ENCODE peak calls at places on chromosomes 4 and X, in five cellular contexts. W, Q, I, M and E are unnamed samples.

GRCh38 chrX:19906293-19906692 is 18.9 kb upstream of the SH3KBP1 start:
- DNase-seq in Q (no peak), W (no peak), M (no peak), I (no peak), E (no peak)

GRCh38 chr4:8332891-8333331 is 63.4 kb downstream of the HTRA3 start:
- DNase-seq in M (no peak), Q (no peak), I (no peak), W (no peak), E (no peak)

GRCh38 chr4:103904126-103904525 is 184.3 kb upstream of the TACR3 start:
- DNase-seq in W (no peak), M (no peak), I (no peak), Q (no peak), E (no peak)

GRCh38 chr4:89356086-89356485 is 48.5 kb upstream of the GPRIN3 start:
- DNase-seq in Q (no peak), W (no peak), M (no peak), I (no peak), E (no peak)

GRCh38 chr4:78200004-78200403 is 142.9 kb downstream of the FRAS1 start:
- DNase-seq in W (no peak), M (no peak), I (no peak), Q (no peak), E (no peak)

GRCh38 chrX:24506082-24506481 is 41.0 kb downstream of the PDK3 start:
- DNase-seq in Q (no peak), W (no peak), M (no peak), I (no peak), E (peak)

GRCh38 chr4:105135746-105136145 is 10.9 kb upstream of the TET2 start:
- DNase-seq in M (no peak), Q (no peak), I (no peak), W (no peak), E (peak)

GRCh38 chr4:40986375-40986774 is 228.0 kb downstream of the APBB2 start:
- DNase-seq in Q (no peak), M (no peak), W (no peak), I (no peak), E (no peak)

GRCh38 chr4:139030614-139031235 is 15.1 kb downstream of the NOCT start:
- DNase-seq in Q (peak), I (peak), M (peak), W (peak), E (peak)

GRCh38 chr4:142408003-142408441 is 438.1 kb downstream of the INPP4B start:
- DNase-seq in W (peak), I (no peak), M (no peak), Q (no peak), E (peak)

GRCh38 chr4:20698382-20698781 is 1.9 kb upstream of the PACRGL start:
- DNase-seq in Q (no peak), M (no peak), I (no peak), W (no peak), E (peak)

GRCh38 chr4:48509543-48509942 is 19.5 kb downstream of the ZAR1 start:
- DNase-seq in W (no peak), I (no peak), M (no peak), Q (no peak), E (no peak)

GRCh38 chr4:182343435-182343834 is 100.2 kb downstream of the TENM3 start:
- DNase-seq in I (no peak), Q (no peak), W (no peak), M (no peak), E (no peak)

GRCh38 chrX:148530464-148531077 is 30.2 kb downstream of the AFF2 start:
- DNase-seq in W (no peak), Q (no peak), M (no peak), I (peak), E (peak)

GRCh38 chrX:131812847-131813825 is 210.0 kb upstream of the STK26 start:
- DNase-seq in W (peak), M (no peak), I (peak), Q (peak), E (no peak)

GRCh38 chr4:168832746-168833575 is 177.1 kb downstream of the CBR4 start:
- DNase-seq in W (peak), M (peak), I (no peak), Q (no peak), E (peak)

GRCh38 chr4:5711479-5712184 is 631 bp downstream of the EVC start:
- DNase-seq in I (peak), M (peak), W (peak), Q (no peak), E (peak)

GRCh38 chrX:148659481-148659880 is 159.1 kb downstream of the AFF2 start:
- DNase-seq in W (no peak), Q (no peak), M (no peak), I (no peak), E (peak)

GRCh38 chr4:102869569-102870227 is 906 bp downstream of the CISD2 start:
- DNase-seq in M (no peak), I (no peak), Q (no peak), W (no peak), E (no peak)

GRCh38 chr4:104989363-104989762 is 157.3 kb upstream of the TET2 start:
- DNase-seq in M (no peak), W (no peak), I (peak), Q (no peak), E (peak)

GRCh38 chrX:104084534-104085277 is 8.7 kb upstream of the TMSB15C start:
- DNase-seq in W (no peak), Q (no peak), M (no peak), I (no peak), E (no peak)

GRCh38 chrX:107541244-107541643 is 87.1 kb upstream of the PRPS1 start:
- DNase-seq in W (no peak), I (no peak), M (no peak), Q (no peak), E (no peak)

GRCh38 chr4:152045781-152046571 is 285.2 kb upstream of the GATB start:
- DNase-seq in W (peak), I (peak), M (no peak), Q (no peak), E (peak)

GRCh38 chr4:6885953-6886557 is 23.6 kb upstream of the TBC1D14 start:
- DNase-seq in Q (peak), I (peak), W (no peak), M (peak), E (peak)

GRCh38 chr4:1531683-1532548 is 125.7 kb upstream of the NKX1-1 start:
- DNase-seq in Q (no peak), M (no peak), W (no peak), I (no peak), E (no peak)

GRCh38 chr4:183903021-183903760 is 1.9 kb upstream of the STOX2 start:
- DNase-seq in I (no peak), M (no peak), W (no peak), Q (no peak), E (no peak)

GRCh38 chr4:87985097-87985886 is 9.8 kb downstream of the SPP1 start:
- DNase-seq in M (peak), W (peak), Q (no peak), I (peak), E (peak)

GRCh38 chr4:169741569-169741968 is 16.2 kb downstream of the HPF1 start:
- DNase-seq in M (no peak), I (no peak), Q (no peak), W (no peak), E (no peak)

GRCh38 chr4:22471999-22472434 is 43.8 kb downstream of the ADGRA3 start:
- DNase-seq in I (no peak), Q (no peak), M (no peak), W (no peak), E (peak)

GRCh38 chr4:114025176-114025777 is 45.8 kb upstream of the ARSJ start:
- DNase-seq in W (no peak), Q (no peak), I (no peak), M (no peak), E (no peak)

GRCh38 chr4:159290321-159291030 is 187.6 kb downstream of the RAPGEF2 start:
- DNase-seq in Q (no peak), W (no peak), I (no peak), M (no peak), E (no peak)

GRCh38 chr4:159291176-159291575 is 188.3 kb downstream of the RAPGEF2 start:
- DNase-seq in Q (no peak), W (no peak), M (no peak), I (no peak), E (no peak)

GRCh38 chr4:159289682-159290081 is 186.8 kb downstream of the RAPGEF2 start:
- DNase-seq in Q (no peak), M (no peak), W (no peak), I (no peak), E (no peak)

GRCh38 chr4:159296061-159296460 is 193.2 kb downstream of the RAPGEF2 start:
- DNase-seq in I (no peak), W (no peak), Q (no peak), M (no peak), E (no peak)

DNA sequence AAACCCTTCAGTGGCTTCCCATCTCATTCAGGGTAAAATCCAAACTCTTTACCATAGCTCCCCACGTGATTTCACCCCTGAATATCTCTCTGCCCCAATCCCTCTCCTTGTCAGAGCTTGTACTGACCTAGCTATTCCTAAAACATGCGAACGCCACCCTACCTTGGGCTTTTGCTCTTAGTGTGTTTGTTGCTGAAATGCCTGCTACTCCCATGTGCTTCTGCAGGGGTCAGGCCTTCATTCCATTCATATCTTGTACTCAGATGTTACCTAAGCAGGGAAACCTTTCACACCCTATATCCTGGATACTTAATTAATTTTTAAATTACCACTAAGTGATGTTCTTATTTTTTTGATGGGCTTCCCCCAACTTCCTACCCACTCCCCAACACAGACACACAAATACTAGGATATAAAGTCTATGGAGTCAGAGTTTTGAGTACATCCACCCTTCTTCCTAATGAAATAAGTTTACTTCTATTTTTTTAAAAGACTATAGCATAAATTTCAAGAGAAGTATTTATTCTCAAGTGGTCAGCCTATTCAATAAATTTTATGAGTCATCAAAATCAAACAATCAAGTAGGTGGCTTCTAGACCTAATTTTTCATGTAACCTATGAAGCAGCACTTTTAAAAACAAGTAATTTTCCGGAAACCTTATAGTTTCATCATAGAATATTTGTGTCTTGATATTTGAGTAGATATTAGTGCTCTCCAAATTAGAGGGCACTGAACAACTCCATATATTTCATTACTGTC is 189.4 kb downstream of the RAPGEF2 start:
- DNase-seq in Q (no peak), M (no peak), I (no peak), W (no peak), E (no peak)
- TF ChIP-seq CTCF in Q (no peak), M (no peak), I (no peak), W (no peak), E (no peak)

GRCh38 chrX:118974088-118974907 is at the start of gene LONRF3:
- DNase-seq in I (peak), W (peak), M (peak), Q (peak), E (peak)

GRCh38 chrX:118975831-118976598 is 1.6 kb downstream of the LONRF3 start:
- DNase-seq in I (peak), W (peak), M (peak), Q (peak), E (peak)

GRCh38 chrX:118973389-118974087 is 880 bp upstream of the LONRF3 start:
- DNase-seq in W (no peak), I (peak), Q (no peak), M (peak), E (no peak)

GRCh38 chrX:118976599-118977340 is 2.4 kb downstream of the LONRF3 start:
- DNase-seq in Q (peak), W (peak), I (peak), M (peak), E (no peak)

DNA sequence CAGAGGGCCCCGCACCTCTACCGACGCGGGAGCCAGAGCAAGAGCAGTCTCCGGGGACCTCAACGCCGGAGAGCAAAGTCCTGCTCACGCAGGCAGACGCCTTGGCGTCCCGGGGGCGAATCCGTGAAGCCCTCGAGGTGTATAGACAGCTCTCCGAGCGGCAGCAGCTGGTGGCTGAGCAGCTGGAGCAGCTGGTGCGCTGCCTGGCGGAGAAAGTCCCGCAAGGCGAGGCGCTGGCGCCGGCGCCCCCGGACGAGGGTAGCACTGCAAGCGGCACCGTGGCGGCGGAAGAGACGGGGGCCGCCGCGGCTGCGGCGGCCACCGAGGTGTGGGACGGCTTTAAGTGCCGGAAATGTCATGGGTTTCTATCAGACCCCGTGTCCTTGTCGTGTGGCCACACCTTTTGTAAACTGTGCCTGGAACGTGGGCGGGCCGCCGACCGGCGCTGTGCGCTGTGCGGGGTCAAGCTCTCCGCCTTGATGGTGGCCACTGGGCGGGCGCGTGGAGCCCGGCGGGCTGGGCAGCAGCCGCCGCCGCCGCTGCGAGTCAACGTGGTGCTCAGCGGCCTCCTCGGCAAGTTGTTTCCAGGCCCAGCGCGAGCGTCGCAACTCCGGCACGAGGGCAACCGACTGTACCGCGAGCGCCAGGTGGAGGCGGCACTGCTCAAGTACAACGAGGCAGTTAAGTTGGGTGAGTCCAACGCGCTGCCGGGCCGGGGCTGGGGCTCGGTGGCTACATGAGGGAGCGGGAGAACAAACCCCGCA is 672 bp downstream of the LONRF3 start:
- DNase-seq in Q (no peak), M (peak), W (no peak), I (peak), E (peak)
- H3K4me3 ChIP-seq in Q (peak), M (peak), W (peak), I (peak), E (peak)

DNA sequence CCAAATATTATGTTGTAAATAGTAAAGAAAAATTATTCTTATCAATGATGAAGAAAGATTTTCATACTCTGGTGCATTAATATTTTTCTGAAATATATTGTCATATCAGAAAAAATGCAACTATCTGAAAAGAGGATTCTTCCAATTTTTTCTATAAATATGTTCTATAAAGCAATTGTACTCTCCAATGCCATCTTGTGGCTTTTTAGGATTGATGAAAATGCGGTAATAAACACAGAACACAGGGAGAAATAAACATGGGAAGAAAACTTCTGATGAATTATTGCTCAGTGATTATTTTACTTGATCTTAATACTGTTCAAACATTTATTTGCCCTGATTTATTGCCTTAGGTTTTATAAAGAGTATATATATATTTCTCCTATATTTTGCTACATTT is 215.4 kb downstream of the IL1RAPL1 start:
- DNase-seq in W (no peak), I (no peak), Q (no peak), M (no peak), E (peak)
- TF ChIP-seq CTCF in W (no peak), I (no peak), Q (no peak), M (no peak), E (peak)

GRCh38 chr4:127708985-127709384 is 21.2 kb upstream of the SLC25A31 start:
- DNase-seq in M (no peak), W (peak), I (peak), Q (peak), E (peak)

DNA sequence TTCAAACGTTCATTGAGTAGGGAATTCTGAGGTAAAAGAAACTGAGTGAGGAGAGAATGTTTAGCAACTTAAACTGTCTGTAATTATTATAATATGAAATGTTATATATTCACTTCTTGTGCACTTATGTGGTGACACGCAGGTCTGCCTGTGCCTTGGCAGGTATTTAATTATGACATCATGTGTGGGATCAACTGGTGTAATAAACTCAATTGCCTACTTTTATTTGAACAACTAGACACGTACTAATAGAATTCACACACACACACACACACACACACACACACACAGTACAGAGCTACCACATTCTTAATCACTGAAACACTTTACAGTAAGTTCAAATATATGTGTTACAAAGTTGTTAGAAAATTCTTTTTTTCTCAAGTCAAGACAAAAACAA is 20.7 kb upstream of the SLC25A31 start:
- DNase-seq in M (no peak), I (no peak), Q (no peak), W (no peak), E (peak)
- H3K4me3 ChIP-seq in M (no peak), I (no peak), Q (no peak), W (no peak), E (no peak)

GRCh38 chr4:28686618-28687017 is 1826.0 kb downstream of the STIM2 start:
- DNase-seq in W (peak), M (peak), I (peak), Q (no peak), E (peak)
- TF ChIP-seq CTCF in W (peak), M (peak), I (no peak), Q (no peak), E (peak)

GRCh38 chrX:150229030-150229429 is 134.1 kb upstream of the MAMLD1 start:
- DNase-seq in W (no peak), M (no peak), Q (no peak), I (no peak), E (no peak)
- H3K4me3 ChIP-seq in W (no peak), M (no peak), Q (no peak), I (no peak), E (no peak)

DNA sequence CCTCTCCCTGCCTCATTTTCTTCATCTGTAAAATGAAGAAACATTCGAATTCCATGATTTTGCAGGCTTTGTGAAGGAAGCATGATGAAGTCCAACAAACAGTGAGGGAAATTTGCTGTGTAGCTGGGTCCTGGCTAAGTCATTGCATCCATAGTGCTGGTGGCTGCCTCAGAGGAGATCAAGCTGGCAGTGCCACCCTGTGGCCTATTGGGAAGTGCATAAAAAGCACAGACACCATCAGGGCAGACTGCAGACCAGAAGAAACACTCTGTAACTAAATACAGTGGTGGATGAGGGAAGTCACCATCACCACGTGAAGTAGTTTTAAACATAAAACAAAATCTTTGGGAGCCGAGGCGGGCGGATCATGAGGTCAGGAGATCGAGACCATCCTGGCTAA is 40.7 kb upstream of the DDX3X start:
- DNase-seq in M (no peak), W (no peak), I (no peak), Q (no peak), E (peak)
- TF ChIP-seq CTCF in M (no peak), W (peak), I (no peak), Q (no peak), E (peak)

GRCh38 chrX:13014111-13015094 is 30.0 kb downstream of the FAM9C start:
- DNase-seq in I (no peak), W (no peak), Q (no peak), M (no peak), E (no peak)
- H3K4me3 ChIP-seq in I (no peak), W (no peak), Q (no peak), M (no peak), E (no peak)